ENCODE peak calls at places on chromosomes 4 and X, in nine cellular contexts. W is lower leg skin, J is endodermal cell, T is C1 segment of cervical spinal cord, K is hepatocyte, R is fibroblast of pulmonary artery, Y is renal cortical epithelial cell, M is ureter, O is NCI-H446 treated with DMSO at 0.1 percent for 48 hours. D is an unnamed sample.

GRCh38 chrX:41655101-41655500 is 33.7 kb upstream of the GPR34 start:
- DNase-seq in T (no peak), Y (no peak), K (no peak), W (no peak), M (no peak), J (no peak), O (no peak), R (no peak), D (no peak)

GRCh38 chr4:117987464-117987863 is 46.8 kb upstream of the NDST3 start:
- DNase-seq in J (no peak), O (no peak), K (no peak), Y (no peak), R (no peak), W (no peak), T (no peak), M (no peak), D (no peak)

GRCh38 chr4:112085156-112086035 is 59.9 kb upstream of the FAM241A start:
- DNase-seq in W (no peak), R (peak), O (no peak), K (no peak), J (peak), Y (no peak), M (no peak), T (no peak), D (no peak)

GRCh38 chrX:132393992-132394391 is 94.8 kb downstream of the MBNL3 start:
- DNase-seq in T (no peak), Y (no peak), M (no peak), K (no peak), J (no peak), R (no peak), W (no peak), O (no peak), D (no peak)

GRCh38 chr4:54063224-54063623 is 1.2 kb downstream of the CHIC2 start:
- DNase-seq in J (no peak), K (no peak), T (no peak), M (no peak), Y (peak), R (peak), O (no peak), W (no peak), D (peak)

GRCh38 chr4:38177035-38177791 is 217.0 kb downstream of the PTTG2 start:
- DNase-seq in R (peak), M (peak), T (peak), W (no peak), O (no peak), J (no peak), K (no peak), Y (no peak), D (peak)

GRCh38 chrX:477441-478012 is 90.8 kb upstream of the PPP2R3B start:
- DNase-seq in M (no peak), Y (no peak), O (no peak), K (no peak), W (no peak), T (no peak), R (no peak), J (no peak), D (no peak)

GRCh38 chrX:40189621-40190020 is 91.9 kb upstream of the BCOR start:
- DNase-seq in M (no peak), R (no peak), O (no peak), W (no peak), J (no peak), Y (no peak), K (no peak), T (no peak), D (no peak)

GRCh38 chr4:15930314-15930713 is 8.2 kb downstream of the FGFBP1 start:
- DNase-seq in K (no peak), O (no peak), W (no peak), M (no peak), R (peak), Y (no peak), J (no peak), T (no peak), D (no peak)

GRCh38 chr4:89410687-89411086 is 103.1 kb upstream of the GPRIN3 start:
- DNase-seq in W (no peak), J (no peak), Y (peak), O (no peak), R (peak), T (no peak), K (no peak), M (no peak), D (peak)

GRCh38 chrX:103453655-103454054 is 65.6 kb downstream of the RAB40A start:
- DNase-seq in R (peak), Y (peak), T (no peak), M (no peak), O (no peak), J (no peak), K (peak), W (no peak), D (no peak)

GRCh38 chrX:109856974-109857373 is 123.9 kb upstream of the ACSL4 start:
- DNase-seq in K (peak), J (no peak), Y (no peak), R (peak), O (no peak), M (no peak), T (no peak), W (no peak), D (peak)

GRCh38 chrX:118862086-118862485 is 38.5 kb downstream of the ZCCHC12 start:
- DNase-seq in W (no peak), J (no peak), Y (no peak), R (peak), O (no peak), K (no peak), T (no peak), M (no peak), D (no peak)